ENCODE peak calls at places on chromosomes 12 and 14, in five cellular contexts. W is A549, B is HAP-1, Z is spleen, D is PC-3. X is an unnamed sample. For H3K4me1 and H3K9me3, the result is how much of the 10 kb centered on the place peaks cover.

GRCh38 chr12:26179829-26180228 is 15.5 kb upstream of the SSPN start:
- DNase-seq in W (no peak), B (no peak), Z (no peak), D (no peak), X (no peak)

GRCh38 chr12:90999946-91000345 is 4.8 kb downstream of the EPYC start:
- DNase-seq in W (no peak), B (no peak), Z (no peak), D (peak), X (no peak)

GRCh38 chr12:388012-388411 is 1.1 kb downstream of the KDM5A start:
- DNase-seq in W (no peak), B (no peak), Z (no peak), D (no peak), X (no peak)

GRCh38 chr12:25958254-25959068 is at the start of gene RASSF8:
- DNase-seq in W (peak), B (peak), Z (peak), D (peak), X (no peak)

GRCh38 chr14:94337274-94337673 is 14.1 kb upstream of the SERPINA6 start:
- DNase-seq in W (no peak), B (no peak), Z (no peak), D (peak), X (no peak)

GRCh38 chr12:47067176-47067575 is 12.2 kb upstream of the PCED1B start:
- DNase-seq in W (no peak), B (no peak), Z (no peak), D (no peak), X (no peak)

GRCh38 chr12:23463172-23463571 is 486.3 kb downstream of the SOX5 start:
- DNase-seq in W (no peak), B (no peak), Z (no peak), D (no peak), X (no peak)

GRCh38 chr14:44316647-44317432 is 190.2 kb downstream of the FSCB start:
- DNase-seq in W (peak), B (peak), Z (no peak), D (peak), X (no peak)

GRCh38 chr14:75229576-75229922 is 49.1 kb upstream of the FOS start:
- DNase-seq in W (no peak), B (no peak), Z (no peak), D (no peak), X (no peak)

GRCh38 chr12:101992091-101992490 is 69.7 kb downstream of the WASHC3 start:
- DNase-seq in W (no peak), B (no peak), Z (no peak), D (no peak), X (no peak)

GRCh38 chr14:38255408-38255672 is 553 bp downstream of the CLEC14A start:
- DNase-seq in W (no peak), B (no peak), Z (peak), D (no peak), X (no peak)

GRCh38 chr12:45279916-45280547 is 64.1 kb downstream of the ANO6 start:
- DNase-seq in W (no peak), B (no peak), Z (no peak), D (no peak), X (no peak)

GRCh38 chr12:67271976-67272375 is 2.8 kb downstream of the CAND1 start:
- DNase-seq in W (no peak), B (no peak), Z (no peak), D (no peak), X (no peak)

GRCh38 chr12:67276469-67276868 is 7.3 kb downstream of the CAND1 start:
- DNase-seq in W (no peak), B (no peak), Z (no peak), D (no peak), X (no peak)

GRCh38 chr12:67275380-67275913 is 6.3 kb downstream of the CAND1 start:
- DNase-seq in W (no peak), B (no peak), Z (no peak), D (peak), X (no peak)

GRCh38 chr12:67270622-67271021 is 1.5 kb downstream of the CAND1 start:
- DNase-seq in W (no peak), B (no peak), Z (no peak), D (no peak), X (no peak)

DNA sequence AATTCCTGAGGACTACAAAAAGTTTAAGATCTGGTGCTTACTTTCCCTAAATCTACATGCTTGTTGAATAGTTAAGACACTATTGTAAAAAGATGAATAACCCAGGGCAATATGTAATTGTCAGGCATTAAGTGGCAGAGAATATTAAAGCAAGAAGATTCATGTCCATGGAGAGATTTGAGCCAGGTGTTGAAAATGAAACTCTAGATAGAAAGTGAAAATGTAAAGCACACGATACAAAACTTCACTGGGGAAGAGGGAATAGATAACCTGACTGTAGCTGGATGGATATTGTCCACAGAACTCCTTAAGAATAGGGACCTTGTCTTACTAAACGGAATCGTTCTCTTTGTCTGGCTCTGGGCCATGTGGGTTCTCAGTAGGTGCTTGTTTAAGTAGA is 5.0 kb downstream of the CAND1 start:
- DNase-seq in W (no peak), B (no peak), Z (no peak), D (no peak), X (no peak)
- H3K4me3 ChIP-seq in W (no peak), B (no peak), Z (no peak), D (no peak), X (no peak)

GRCh38 chr12:75444444-75445136 is 36.0 kb upstream of the GLIPR1 start:
- DNase-seq in W (peak), B (no peak), Z (no peak), D (peak), X (no peak)
- H3K4me1 ChIP-seq in W (under half), B (under half), Z (under half), D (under half), X (under half)

DNA sequence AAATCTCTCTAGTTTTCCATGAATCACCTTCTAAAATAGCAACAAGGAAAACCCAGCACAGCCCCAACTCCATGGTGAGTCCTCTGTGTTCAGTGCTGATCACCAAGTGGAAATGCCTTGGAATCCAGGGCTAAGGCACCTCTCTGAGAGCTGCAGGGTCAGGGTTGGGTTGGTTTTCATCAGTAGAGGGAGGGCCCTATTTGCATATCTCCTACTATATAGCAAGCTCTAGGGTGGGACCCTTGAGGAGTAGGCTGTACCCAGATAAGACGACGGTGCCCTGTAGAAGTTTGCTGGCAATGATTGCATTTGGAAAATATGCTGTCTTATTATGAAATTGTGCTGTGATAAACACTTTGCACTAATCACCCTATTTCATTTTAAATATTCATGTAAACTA is 1011.8 kb downstream of the TMEM121 start:
- DNase-seq in W (no peak), B (no peak), Z (no peak), D (no peak), X (no peak)
- H3K9me3 ChIP-seq in W (under half), B (under half), Z (under half), D (under half), X (under half)

DNA sequence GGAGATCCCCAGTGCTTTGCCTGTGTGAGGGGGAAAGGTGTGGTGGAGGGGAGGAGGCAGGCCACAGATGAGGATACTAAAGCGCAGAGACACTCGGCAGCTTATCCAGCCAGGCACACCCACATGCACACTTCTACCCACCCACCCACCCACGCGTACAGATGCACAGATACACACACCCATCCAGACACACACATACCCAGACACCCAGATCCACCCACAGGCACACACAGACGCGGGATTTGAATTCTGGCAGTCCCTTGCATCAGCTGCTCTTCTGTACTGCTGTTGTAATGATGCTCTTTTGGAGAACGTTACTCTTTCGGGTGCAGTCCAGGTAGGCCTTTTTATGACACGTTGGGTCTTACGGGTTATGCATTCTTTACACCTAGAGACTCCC is 55.7 kb upstream of the RD3L start:
- DNase-seq in W (no peak), B (no peak), Z (no peak), D (no peak), X (no peak)
- H3K4me3 ChIP-seq in W (no peak), B (no peak), Z (no peak), D (no peak), X (no peak)

GRCh38 chr14:69038449-69039286 is 59.6 kb upstream of the ACTN1 start:
- DNase-seq in W (peak), B (no peak), Z (no peak), D (no peak), X (no peak)
- H3K4me1 ChIP-seq in W (under half), B (under half), Z (under half), D (under half), X (under half)